ENCODE peak calls at places on chromosomes 7 and 10, in six cellular contexts. One of them, this sample, is unnamed.

GRCh38 chr7:69517985-69518731 is 80.1 kb upstream of the AUTS2 start:
- DNase-seq in choroid plexus epithelial cell: no peak
- DNase-seq in gastrocnemius medialis: peak
- DNase-seq in brain microvascular endothelial cell: no peak
- DNase-seq in ascending aorta: no peak
- DNase-seq in left ventricle myocardium inferior: no peak
- DNase-seq in this sample: no peak

GRCh38 chr7:1028775-1029636 is 15.3 kb upstream of the GPR146 start:
- DNase-seq in choroid plexus epithelial cell: peak
- DNase-seq in gastrocnemius medialis: peak
- DNase-seq in brain microvascular endothelial cell: peak
- DNase-seq in left ventricle myocardium inferior: peak
- DNase-seq in ascending aorta: peak
- DNase-seq in this sample: peak

GRCh38 chr7:41304995-41305394 is 397.9 kb downstream of the INHBA start:
- DNase-seq in brain microvascular endothelial cell: no peak
- DNase-seq in ascending aorta: no peak
- DNase-seq in gastrocnemius medialis: no peak
- DNase-seq in choroid plexus epithelial cell: no peak
- DNase-seq in left ventricle myocardium inferior: no peak
- DNase-seq in this sample: no peak

GRCh38 chr7:84136809-84137208 is 57.8 kb downstream of the SEMA3A start:
- DNase-seq in left ventricle myocardium inferior: no peak
- DNase-seq in brain microvascular endothelial cell: no peak
- DNase-seq in gastrocnemius medialis: no peak
- DNase-seq in ascending aorta: no peak
- DNase-seq in choroid plexus epithelial cell: no peak
- DNase-seq in this sample: no peak

GRCh38 chr10:61663466-61663865 is 737 bp downstream of the CABCOCO1 start:
- DNase-seq in left ventricle myocardium inferior: no peak
- DNase-seq in choroid plexus epithelial cell: peak
- DNase-seq in brain microvascular endothelial cell: no peak
- DNase-seq in gastrocnemius medialis: no peak
- DNase-seq in ascending aorta: no peak
- DNase-seq in this sample: no peak

GRCh38 chr7:87474533-87475358 is 734 bp downstream of the ABCB4 start:
- DNase-seq in gastrocnemius medialis: no peak
- DNase-seq in left ventricle myocardium inferior: no peak
- DNase-seq in choroid plexus epithelial cell: peak
- DNase-seq in brain microvascular endothelial cell: peak
- DNase-seq in ascending aorta: no peak
- DNase-seq in this sample: no peak

GRCh38 chr7:88344956-88345832 is 38.5 kb upstream of the STEAP4 start:
- DNase-seq in left ventricle myocardium inferior: peak
- DNase-seq in ascending aorta: no peak
- DNase-seq in brain microvascular endothelial cell: peak
- DNase-seq in gastrocnemius medialis: no peak
- DNase-seq in choroid plexus epithelial cell: peak
- DNase-seq in this sample: peak

GRCh38 chr7:119096683-119097082 is 872.2 kb downstream of the ANKRD7 start:
- DNase-seq in ascending aorta: no peak
- DNase-seq in left ventricle myocardium inferior: no peak
- DNase-seq in gastrocnemius medialis: no peak
- DNase-seq in brain microvascular endothelial cell: no peak
- DNase-seq in choroid plexus epithelial cell: no peak
- DNase-seq in this sample: no peak

GRCh38 chr10:122116331-122116730 is 127.4 kb downstream of the TACC2 start:
- DNase-seq in brain microvascular endothelial cell: peak
- DNase-seq in ascending aorta: no peak
- DNase-seq in left ventricle myocardium inferior: no peak
- DNase-seq in choroid plexus epithelial cell: peak
- DNase-seq in gastrocnemius medialis: no peak
- DNase-seq in this sample: no peak

GRCh38 chr7:32299133-32299702 is 191.0 kb downstream of the LSM5 start:
- DNase-seq in gastrocnemius medialis: no peak
- DNase-seq in left ventricle myocardium inferior: peak
- DNase-seq in brain microvascular endothelial cell: no peak
- DNase-seq in ascending aorta: no peak
- DNase-seq in choroid plexus epithelial cell: no peak
- DNase-seq in this sample: no peak

DNA sequence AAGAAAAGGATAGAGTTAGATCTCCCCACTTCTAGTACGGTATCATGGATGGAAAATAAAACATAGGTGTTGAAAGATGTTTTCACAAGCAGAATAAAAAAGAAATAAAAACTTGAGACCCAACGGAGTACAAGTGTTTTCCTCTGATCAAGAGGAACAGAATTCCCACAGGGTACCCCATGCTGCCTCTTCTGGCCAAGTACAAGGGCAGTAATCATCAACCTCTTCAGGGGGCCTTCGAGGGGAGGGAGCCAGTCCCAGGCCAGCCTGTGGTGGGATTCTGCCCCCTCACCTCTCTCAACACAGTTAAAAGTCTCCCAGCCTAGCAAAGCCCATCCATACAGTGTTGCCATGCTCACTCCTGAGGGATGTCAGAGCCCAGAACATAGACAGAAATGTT is 101.9 kb downstream of the PTN start:
- DNase-seq in brain microvascular endothelial cell: no peak
- DNase-seq in gastrocnemius medialis: no peak
- DNase-seq in left ventricle myocardium inferior: no peak
- DNase-seq in ascending aorta: no peak
- DNase-seq in choroid plexus epithelial cell: no peak
- DNase-seq in this sample: no peak
- TF ChIP-seq CTCF in brain microvascular endothelial cell: no peak
- TF ChIP-seq CTCF in gastrocnemius medialis: no peak
- TF ChIP-seq CTCF in left ventricle myocardium inferior: no peak
- TF ChIP-seq CTCF in ascending aorta: no peak
- TF ChIP-seq CTCF in choroid plexus epithelial cell: no peak
- TF ChIP-seq CTCF in this sample: no peak

GRCh38 chr7:100369105-100369504 is 4.2 kb upstream of the PILRA start:
- DNase-seq in gastrocnemius medialis: peak
- DNase-seq in left ventricle myocardium inferior: peak
- DNase-seq in choroid plexus epithelial cell: no peak
- DNase-seq in ascending aorta: peak
- DNase-seq in brain microvascular endothelial cell: no peak
- DNase-seq in this sample: no peak
- TF ChIP-seq CTCF in gastrocnemius medialis: no peak
- TF ChIP-seq CTCF in left ventricle myocardium inferior: no peak
- TF ChIP-seq CTCF in choroid plexus epithelial cell: no peak
- TF ChIP-seq CTCF in ascending aorta: no peak
- TF ChIP-seq CTCF in brain microvascular endothelial cell: no peak
- TF ChIP-seq CTCF in this sample: no peak

DNA sequence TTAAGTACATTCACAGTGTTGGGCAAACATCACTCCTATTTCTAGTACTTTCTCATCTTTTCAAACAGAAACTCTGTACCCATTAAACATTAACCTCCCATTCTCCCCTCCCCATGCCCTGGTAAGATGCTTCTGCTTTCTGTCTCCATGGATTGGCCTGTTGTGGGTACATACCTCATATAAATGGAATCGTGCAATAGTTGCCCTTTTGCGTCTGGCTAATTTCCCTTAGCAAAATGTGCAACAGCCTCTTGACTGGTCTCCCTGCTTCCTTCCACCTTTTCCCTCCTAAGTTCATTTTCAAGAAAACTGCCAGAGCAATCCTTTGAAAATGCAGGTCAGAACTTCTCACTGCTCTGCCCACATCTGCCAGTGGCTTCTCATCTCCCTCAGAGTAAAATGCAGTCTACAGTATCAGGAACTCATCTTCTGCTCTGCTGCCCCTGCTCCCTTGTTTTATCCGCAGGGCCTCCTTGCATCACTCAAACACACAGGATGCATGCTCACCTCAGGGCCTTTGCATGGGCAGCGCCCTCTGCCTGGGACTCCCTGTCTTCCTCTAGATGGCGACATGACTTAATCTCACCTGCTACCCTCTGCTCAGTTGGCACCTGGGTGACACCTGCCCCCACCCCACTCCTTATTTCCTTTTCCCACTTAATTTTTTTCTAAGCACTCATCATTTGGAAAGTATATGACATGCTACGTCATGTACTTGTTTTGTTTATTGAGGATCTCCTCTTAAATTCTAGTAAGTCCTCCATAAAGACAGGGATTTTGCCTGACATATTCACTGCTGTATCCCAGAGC is 44.3 kb upstream of the ECHDC3 start:
- DNase-seq in choroid plexus epithelial cell: no peak
- DNase-seq in brain microvascular endothelial cell: no peak
- DNase-seq in left ventricle myocardium inferior: no peak
- DNase-seq in gastrocnemius medialis: no peak
- DNase-seq in ascending aorta: no peak
- DNase-seq in this sample: no peak
- TF ChIP-seq CTCF in choroid plexus epithelial cell: no peak
- TF ChIP-seq CTCF in brain microvascular endothelial cell: no peak
- TF ChIP-seq CTCF in left ventricle myocardium inferior: no peak
- TF ChIP-seq CTCF in gastrocnemius medialis: no peak
- TF ChIP-seq CTCF in ascending aorta: no peak
- TF ChIP-seq CTCF in this sample: no peak

GRCh38 chr10:17805921-17806577 is 3.1 kb upstream of the MRC1 start:
- DNase-seq in brain microvascular endothelial cell: no peak
- DNase-seq in left ventricle myocardium inferior: no peak
- DNase-seq in ascending aorta: no peak
- DNase-seq in choroid plexus epithelial cell: no peak
- DNase-seq in gastrocnemius medialis: no peak
- DNase-seq in this sample: no peak
- TF ChIP-seq CTCF in brain microvascular endothelial cell: peak
- TF ChIP-seq CTCF in left ventricle myocardium inferior: peak
- TF ChIP-seq CTCF in ascending aorta: no peak
- TF ChIP-seq CTCF in choroid plexus epithelial cell: no peak
- TF ChIP-seq CTCF in gastrocnemius medialis: no peak
- TF ChIP-seq CTCF in this sample: no peak

This sample was measured in mesothelial cell of epicardium.